ENCODE peak calls at places on chromosomes 13 and 19, in eight cellular contexts. P is right lobe of liver, N is left ventricle myocardium inferior, K is MM.1S, S is thoracic aorta, D is PC-3, F is A549, C is right atrium auricular region. L is an unnamed sample.

GRCh38 chr13:42334329-42334706 is 62.4 kb downstream of the AKAP11 start:
- DNase-seq in P (no peak), N (no peak), K (peak; percentile 65), S (no peak), D (no peak), F (no peak), C (no peak), L (no peak)

GRCh38 chr19:44796701-44797115 is 12.2 kb upstream of the BCAM start:
- DNase-seq in P (peak; percentile 79), N (peak; percentile 66), K (no peak), S (no peak), D (peak; percentile 73), F (no peak), C (no peak), L (peak; percentile 7)

GRCh38 chr13:66886248-66886647 is 343.9 kb downstream of the PCDH9 start:
- DNase-seq in P (no peak), N (no peak), K (no peak), S (no peak), D (no peak), F (no peak), C (no peak), L (no peak)

GRCh38 chr13:48506092-48506701 is 26.7 kb downstream of the RCBTB2 start:
- DNase-seq in P (no peak), N (no peak), K (no peak), S (no peak), D (no peak), F (no peak), C (no peak), L (no peak)

GRCh38 chr13:112113851-112114250 is 46.9 kb downstream of the SOX1 start:
- DNase-seq in P (no peak), N (no peak), K (no peak), S (no peak), D (no peak), F (no peak), C (no peak), L (no peak)

GRCh38 chr19:44722131-44723121 is 23.5 kb downstream of the CEACAM16 start:
- DNase-seq in P (peak; percentile 48), N (no peak), K (peak; percentile 14), S (no peak), D (no peak), F (no peak), C (no peak), L (no peak)

GRCh38 chr19:2503521-2504109 is 27.7 kb downstream of the GADD45B start:
- DNase-seq in P (no peak), N (no peak), K (no peak), S (no peak), D (peak; percentile 86), F (no peak), C (no peak), L (peak; percentile 78)

GRCh38 chr13:26007774-26008173 is 44.0 kb downstream of the SHISA2 start:
- DNase-seq in P (no peak), N (no peak), K (peak; percentile 9), S (no peak), D (peak; percentile 25), F (no peak), C (no peak), L (no peak)

GRCh38 chr13:50167967-50168366 is 152.7 kb downstream of the KCNRG start:
- DNase-seq in P (no peak), N (no peak), K (no peak), S (no peak), D (no peak), F (no peak), C (no peak), L (no peak)

GRCh38 chr13:27791146-27791900 is 960 bp upstream of the GSX1 start:
- DNase-seq in P (no peak), N (no peak), K (no peak), S (no peak), D (no peak), F (no peak), C (no peak), L (no peak)
- H3K4me3 ChIP-seq in P (peak overlapping the region; percentile 32), N (peak overlapping the region; percentile 57), K (peak overlapping the region; percentile 64), S (peak overlapping the region; percentile 64), D (peak overlapping the region; percentile 53), F (no peak overlapping the region), C (peak overlapping the region; percentile 24), L (peak overlapping the region; percentile 61)

GRCh38 chr19:5563008-5563431 is 4.7 kb downstream of the TINCR start:
- DNase-seq in P (no peak), N (no peak), K (no peak), S (no peak), D (no peak), F (no peak), C (no peak), L (no peak)

GRCh38 chr19:5564930-5565329 is 2.8 kb downstream of the TINCR start:
- DNase-seq in P (no peak), N (no peak), K (no peak), S (no peak), D (no peak), F (no peak), C (no peak), L (no peak)

GRCh38 chr19:5562280-5562679 is 5.5 kb downstream of the TINCR start:
- DNase-seq in P (no peak), N (no peak), K (no peak), S (no peak), D (no peak), F (no peak), C (no peak), L (no peak)

GRCh38 chr19:5561559-5561958 is 6.2 kb downstream of the TINCR start:
- DNase-seq in P (no peak), N (no peak), K (no peak), S (no peak), D (peak; percentile 55), F (no peak), C (no peak), L (no peak)

GRCh38 chr19:5563941-5564612 is 3.7 kb downstream of the TINCR start:
- DNase-seq in P (no peak), N (no peak), K (no peak), S (no peak), D (peak; percentile 58), F (peak; percentile 58), C (no peak), L (no peak)
- H3K27ac ChIP-seq in P (no peak overlapping the region), N (no peak overlapping the region), K (no peak overlapping the region), S (no peak overlapping the region), D (no peak overlapping the region), F (peak overlapping the region; percentile 63), C (no peak overlapping the region), L (no peak overlapping the region)

GRCh38 chr13:95121516-95121915 is 179.7 kb downstream of the ABCC4 start:
- DNase-seq in P (no peak), N (no peak), K (no peak), S (no peak), D (peak; percentile 68), F (no peak), C (no peak), L (no peak)

GRCh38 chr13:95124959-95125358 is 176.3 kb downstream of the ABCC4 start:
- DNase-seq in P (no peak), N (no peak), K (no peak), S (no peak), D (peak; percentile 30), F (no peak), C (no peak), L (no peak)

GRCh38 chr13:95123726-95124125 is 177.5 kb downstream of the ABCC4 start:
- DNase-seq in P (no peak), N (no peak), K (no peak), S (no peak), D (peak; percentile 45), F (no peak), C (no peak), L (no peak)

GRCh38 chr13:95120650-95121049 is 180.6 kb downstream of the ABCC4 start:
- DNase-seq in P (no peak), N (no peak), K (no peak), S (no peak), D (no peak), F (no peak), C (no peak), L (no peak)

GRCh38 chr13:95122063-95122462 is 179.2 kb downstream of the ABCC4 start:
- DNase-seq in P (no peak), N (no peak), K (no peak), S (no peak), D (peak; percentile 67), F (no peak), C (no peak), L (no peak)
- H3K4me3 ChIP-seq in P (no peak overlapping the region), N (no peak overlapping the region), K (no peak overlapping the region), S (no peak overlapping the region), D (peak overlapping the region; percentile 31), F (no peak overlapping the region), C (no peak overlapping the region), L (no peak overlapping the region)

DNA sequence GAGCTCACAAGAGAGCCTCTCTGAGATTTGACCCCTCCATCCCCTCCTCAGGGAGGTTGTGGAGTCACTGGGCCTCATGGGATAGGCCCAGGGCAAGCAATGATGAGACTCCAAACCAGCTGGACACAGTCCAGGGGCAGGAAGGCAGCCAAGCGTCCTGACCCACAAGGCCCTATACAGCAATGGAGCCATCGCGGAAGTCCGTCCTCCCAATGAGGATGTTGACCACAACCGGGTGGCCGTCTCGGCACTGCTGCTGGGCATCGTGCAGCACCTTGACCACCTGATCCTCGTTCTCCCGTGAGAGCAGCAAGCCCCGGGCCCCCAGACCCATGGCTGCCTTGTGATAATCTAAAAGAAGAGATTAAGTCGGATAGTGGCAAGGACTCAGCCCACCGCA is 7.9 kb downstream of the SYDE1 start:
- DNase-seq in P (peak; percentile 76), N (peak; percentile 90), K (no peak), S (no peak), D (no peak), F (no peak), C (peak; percentile 80), L (no peak)
- H3K27ac ChIP-seq in P (no peak overlapping the region), N (peak overlapping the region; percentile 78), K (no peak overlapping the region), S (peak overlapping the region; percentile 45), D (no peak overlapping the region), F (no peak overlapping the region), C (peak overlapping the region; percentile 62), L (no peak overlapping the region)

GRCh38 chr19:41218249-41218614 is 791 bp upstream of the AXL start:
- DNase-seq in P (no peak), N (no peak), K (no peak), S (no peak), D (no peak), F (no peak), C (no peak), L (no peak)
- H3K4me3 ChIP-seq in P (no peak overlapping the region), N (peak overlapping the region; percentile 73), K (no peak overlapping the region), S (peak overlapping the region; percentile 85), D (peak overlapping the region; percentile 88), F (peak overlapping the region; percentile 61), C (peak overlapping the region; percentile 66), L (no peak overlapping the region)

GRCh38 chr13:110964229-110965037 is 49.6 kb upstream of the ANKRD10 start:
- DNase-seq in P (no peak), N (no peak), K (no peak), S (no peak), D (no peak), F (no peak), C (no peak), L (no peak)
- H3K27ac ChIP-seq in P (no peak overlapping the region), N (no peak overlapping the region), K (no peak overlapping the region), S (no peak overlapping the region), D (peak overlapping the region; percentile 94), F (peak overlapping the region; percentile 53), C (no peak overlapping the region), L (no peak overlapping the region)